ENCODE peak calls at places on chromosomes 12 and 14, in four cellular contexts. V is A673, Q is H1, M is GM12865. J is an unnamed sample.

GRCh38 chr12:11707535-11707934 is 58.1 kb downstream of the ETV6 start:
- DNase-seq in V (no peak), Q (no peak), M (no peak), J (no peak)

GRCh38 chr12:56581418-56582145 is 48.5 kb downstream of the BAZ2A start:
- DNase-seq in V (no peak), Q (no peak), M (peak; percentile 80), J (no peak)

GRCh38 chr12:53696655-53697321 is 20.9 kb upstream of the ATP5MC2 start:
- DNase-seq in V (no peak), Q (no peak), M (no peak), J (no peak)

GRCh38 chr14:93115920-93116675 is at the start of gene ITPK1:
- DNase-seq in V (peak; percentile 75), Q (peak; percentile 79), M (peak; percentile 80), J (peak; percentile 83)

GRCh38 chr12:130253866-130254265 is 83.8 kb upstream of the PIWIL1 start:
- DNase-seq in V (no peak), Q (no peak), M (no peak), J (no peak)

GRCh38 chr14:70096866-70097265 is 91.9 kb downstream of the SLC8A3 start:
- DNase-seq in V (peak; percentile 12), Q (no peak), M (no peak), J (no peak)

GRCh38 chr12:54304187-54304810 is 3.5 kb upstream of the NFE2 start:
- DNase-seq in V (no peak), Q (peak; percentile 59), M (no peak), J (no peak)

GRCh38 chr12:95767703-95768102 is 22.9 kb downstream of the NTN4 start:
- DNase-seq in V (no peak), Q (no peak), M (no peak), J (no peak)

GRCh38 chr12:13146539-13146938 is 43.1 kb upstream of the GSG1 start:
- DNase-seq in V (no peak), Q (no peak), M (no peak), J (no peak)

GRCh38 chr12:44286336-44286735 is 450.5 kb downstream of the TMEM117 start:
- DNase-seq in V (peak; percentile 68), Q (no peak), M (no peak), J (peak; percentile 13)

GRCh38 chr14:96582995-96583394 is 80.8 kb downstream of the PAPOLA start:
- DNase-seq in V (no peak), Q (no peak), M (no peak), J (no peak)
- H3K4me3 ChIP-seq in V (no peak overlapping the region), Q (no peak overlapping the region), M (no peak overlapping the region), J (no peak overlapping the region)

DNA sequence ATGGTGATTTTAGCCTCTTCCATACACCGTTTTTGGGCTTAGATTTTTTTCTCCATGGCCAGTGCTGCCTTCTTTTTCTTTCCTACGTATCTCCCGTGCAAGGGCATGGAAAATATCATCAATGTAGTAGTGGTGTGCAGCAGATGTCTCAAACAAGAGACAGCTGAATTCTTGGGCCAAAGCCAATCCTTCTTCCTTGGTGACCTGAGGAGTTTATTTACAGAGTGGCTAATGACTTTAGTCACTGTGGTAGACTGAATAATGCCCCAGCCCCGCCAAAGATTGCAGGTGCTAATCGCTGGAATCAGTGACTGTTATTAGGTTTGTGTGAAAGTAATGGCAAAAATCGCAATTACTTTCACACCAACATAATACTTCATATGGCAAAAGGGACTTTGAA is 235.5 kb upstream of the NOS1 start:
- DNase-seq in V (no peak), Q (no peak), M (no peak), J (no peak)
- H3K4me3 ChIP-seq in V (no peak overlapping the region), Q (no peak overlapping the region), M (no peak overlapping the region), J (no peak overlapping the region)

GRCh38 chr14:23486116-23486515 is 16.6 kb downstream of the NGDN start:
- DNase-seq in V (no peak), Q (no peak), M (no peak), J (no peak)
- H3K4me3 ChIP-seq in V (no peak overlapping the region), Q (no peak overlapping the region), M (no peak overlapping the region), J (no peak overlapping the region)

GRCh38 chr12:32108829-32109228 is 2.2 kb downstream of the BICD1 start:
- DNase-seq in V (no peak), Q (no peak), M (peak; percentile 6), J (no peak)
- H3K4me3 ChIP-seq in V (peak overlapping the region; percentile 79), Q (peak overlapping the region; percentile 97), M (peak overlapping the region; percentile 72), J (peak overlapping the region; percentile 79)

DNA sequence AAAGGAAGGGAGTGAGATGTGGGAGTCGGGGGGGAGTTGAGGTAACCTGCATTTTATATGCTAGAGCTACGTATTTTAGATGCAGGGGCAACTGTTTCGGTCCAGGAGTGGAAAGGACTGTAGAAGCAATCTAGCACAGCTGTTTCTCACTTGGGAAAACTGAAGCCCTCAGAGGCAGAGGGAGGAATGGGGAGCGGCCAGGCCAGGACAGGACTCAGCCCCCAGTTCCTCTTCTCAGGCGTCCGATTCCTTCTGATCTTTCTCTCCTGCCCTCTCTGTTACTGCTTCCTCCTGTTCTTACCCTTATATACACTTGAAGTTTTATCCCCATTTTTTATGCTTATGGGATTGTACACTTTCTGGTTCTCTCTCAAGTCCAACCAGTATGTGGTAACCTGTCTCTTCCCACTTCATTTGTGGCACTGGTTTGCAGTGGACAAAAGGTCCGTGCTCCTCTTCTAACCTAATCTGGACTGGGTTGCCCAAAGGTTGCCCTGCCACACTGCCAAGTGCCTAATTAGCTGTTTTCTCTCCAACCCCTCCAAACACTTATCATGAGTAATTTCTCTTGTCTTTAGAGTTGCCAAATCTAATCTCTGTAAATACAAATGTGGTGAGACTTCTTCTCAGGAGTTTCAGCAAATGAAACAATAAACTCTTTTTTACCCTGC is 16.2 kb downstream of the LPCAT3 start:
- DNase-seq in V (no peak), Q (no peak), M (no peak), J (no peak)
- H3K4me3 ChIP-seq in V (no peak overlapping the region), Q (no peak overlapping the region), M (no peak overlapping the region), J (no peak overlapping the region)

DNA sequence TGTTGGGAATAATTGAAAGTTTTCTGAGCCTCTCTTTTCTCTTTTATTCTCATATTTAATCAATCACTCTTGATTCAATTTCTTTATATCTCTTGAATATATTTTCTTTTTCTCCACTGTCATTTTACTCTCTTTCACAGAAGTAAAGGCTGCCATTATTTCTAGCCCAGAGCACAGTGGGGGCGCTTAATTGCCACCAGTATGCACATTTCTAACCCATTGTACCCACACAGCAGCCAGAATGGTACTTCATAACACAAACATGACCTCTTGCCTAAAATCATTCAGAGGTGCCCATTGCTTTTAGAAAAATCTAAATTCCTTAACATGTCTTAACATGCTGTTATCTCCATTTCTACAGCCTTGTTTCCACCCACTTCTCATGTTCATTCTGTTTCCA is 190.2 kb upstream of the LMO3 start:
- DNase-seq in V (no peak), Q (no peak), M (no peak), J (no peak)
- H3K4me3 ChIP-seq in V (no peak overlapping the region), Q (no peak overlapping the region), M (no peak overlapping the region), J (no peak overlapping the region)

GRCh38 chr12:64670039-64670438 is 59.7 kb downstream of the RASSF3 start:
- DNase-seq in V (no peak), Q (no peak), M (peak; percentile 59), J (no peak)

GRCh38 chr12:64666054-64666914 is 56.0 kb downstream of the RASSF3 start:
- DNase-seq in V (no peak), Q (no peak), M (peak; percentile 71), J (no peak)

GRCh38 chr12:64663019-64663418 is 52.7 kb downstream of the RASSF3 start:
- DNase-seq in V (peak; percentile 58), Q (no peak), M (no peak), J (no peak)

GRCh38 chr12:64669270-64669842 is 59.1 kb downstream of the RASSF3 start:
- DNase-seq in V (peak; percentile 55), Q (no peak), M (peak; percentile 88), J (peak; percentile 68)

DNA sequence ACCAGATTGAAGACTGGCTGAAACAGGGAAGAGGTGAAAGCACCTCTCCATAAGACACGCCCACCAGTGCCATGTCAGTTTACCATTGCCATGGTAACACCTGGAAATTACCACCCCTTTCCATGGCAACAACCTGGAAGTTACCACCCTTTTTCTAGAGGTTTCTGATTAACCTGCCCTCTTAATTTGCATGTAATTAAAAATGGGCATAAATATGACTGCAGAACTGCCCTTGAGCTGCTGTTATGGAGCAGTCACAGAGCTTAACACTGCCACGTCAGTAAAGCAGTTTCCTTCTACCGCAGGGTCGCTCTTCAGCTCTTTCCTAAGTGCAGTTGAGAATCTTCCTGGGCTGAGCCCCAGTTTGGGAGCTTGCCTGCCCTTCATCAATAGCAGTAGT is 55.2 kb downstream of the RASSF3 start:
- DNase-seq in V (no peak), Q (peak; percentile 62), M (peak; percentile 85), J (no peak)
- H3K4me3 ChIP-seq in V (no peak overlapping the region), Q (no peak overlapping the region), M (peak overlapping the region; percentile 48), J (peak overlapping the region; percentile 32)

GRCh38 chr14:37598973-37599526 is 3.6 kb downstream of the TTC6 start:
- DNase-seq in V (no peak), Q (no peak), M (no peak), J (no peak)
- H3K4me3 ChIP-seq in V (peak overlapping the region; percentile 30), Q (peak overlapping the region; percentile 29), M (no peak overlapping the region), J (no peak overlapping the region)